ENCODE peak calls at places on chromosomes 5 and 9, in nine cellular contexts. S is HepG2, T is A549, A is stomach, G is body of pancreas, Y is GM12892, J is uterus, M is GM12891, H is H1. F is an unnamed sample.

GRCh38 chr9:24189986-24190385 is 355.7 kb downstream of the IZUMO3 start:
- DNase-seq in S (no peak), T (no peak), A (no peak), G (no peak), Y (no peak), J (no peak), M (no peak), H (no peak), F (no peak)

GRCh38 chr5:530001-530400 is 5.8 kb upstream of the SLC9A3 start:
- DNase-seq in S (no peak), T (no peak), A (no peak), G (no peak), Y (no peak), J (no peak), M (no peak), H (no peak), F (no peak)

GRCh38 chr9:3497406-3497805 is 28.4 kb downstream of the RFX3 start:
- DNase-seq in S (no peak), T (no peak), A (no peak), G (no peak), Y (no peak), J (no peak), M (no peak), H (no peak), F (no peak)

GRCh38 chr5:111548312-111548930 is 36.1 kb upstream of the STARD4 start:
- DNase-seq in S (no peak), T (no peak), A (no peak), G (no peak), Y (no peak), J (no peak), M (no peak), H (no peak), F (no peak)

GRCh38 chr5:119524461-119524860 is 72.2 kb downstream of the HSD17B4 start:
- DNase-seq in S (peak; percentile 80), T (no peak), A (no peak), G (no peak), Y (no peak), J (no peak), M (no peak), H (no peak), F (no peak)

GRCh38 chr5:1288439-1289335 is 6.2 kb downstream of the TERT start:
- DNase-seq in S (no peak), T (no peak), A (no peak), G (no peak), Y (no peak), J (no peak), M (no peak), H (no peak), F (no peak)

GRCh38 chr9:99140685-99141314 is 35.9 kb downstream of the TGFBR1 start:
- DNase-seq in S (peak; percentile 35), T (peak; percentile 57), A (no peak), G (peak; percentile 47), Y (no peak), J (peak; percentile 26), M (no peak), H (peak; percentile 21), F (no peak)

GRCh38 chr5:115818821-115819220 is 2.4 kb upstream of the CDO1 start:
- DNase-seq in S (no peak), T (no peak), A (no peak), G (no peak), Y (no peak), J (no peak), M (no peak), H (no peak), F (no peak)

GRCh38 chr5:152462021-152462721 is 57.1 kb upstream of the NMUR2 start:
- DNase-seq in S (no peak), T (peak; percentile 45), A (no peak), G (no peak), Y (no peak), J (no peak), M (peak; percentile 7), H (no peak), F (no peak)

GRCh38 chr5:162068412-162068811 is 839 bp downstream of the GABRG2 start:
- DNase-seq in S (peak; percentile 40), T (peak; percentile 14), A (no peak), G (peak; percentile 22), Y (no peak), J (no peak), M (peak; percentile 1), H (peak; percentile 76), F (no peak)

GRCh38 chr5:173673295-173674170 is 57.1 kb upstream of the BOD1 start:
- DNase-seq in S (no peak), T (no peak), A (peak; percentile 34), G (peak; percentile 47), Y (no peak), J (no peak), M (no peak), H (no peak), F (no peak)

GRCh38 chr9:92384373-92384772 is 20.0 kb downstream of the OGN start:
- DNase-seq in S (no peak), T (no peak), A (no peak), G (no peak), Y (no peak), J (no peak), M (no peak), H (no peak), F (no peak)

GRCh38 chr5:27947088-27947487 is 908.7 kb upstream of the CDH9 start:
- DNase-seq in S (no peak), T (no peak), A (no peak), G (no peak), Y (no peak), J (no peak), M (no peak), H (no peak), F (no peak)

GRCh38 chr5:37165761-37166160 is 83.4 kb downstream of the CPLANE1 start:
- DNase-seq in S (no peak), T (no peak), A (no peak), G (no peak), Y (no peak), J (no peak), M (no peak), H (no peak), F (no peak)

GRCh38 chr5:122790354-122791123 is 15.7 kb downstream of the SNX2 start:
- DNase-seq in S (no peak), T (no peak), A (no peak), G (no peak), Y (no peak), J (no peak), M (no peak), H (no peak), F (no peak)

GRCh38 chr5:141757402-141757801 is 75.4 kb upstream of the ARAP3 start:
- DNase-seq in S (no peak), T (peak; percentile 54), A (peak; percentile 47), G (peak; percentile 23), Y (no peak), J (no peak), M (no peak), H (peak; percentile 29), F (no peak)

GRCh38 chr9:126125177-126125576 is 201.5 kb upstream of the MVB12B start:
- DNase-seq in S (no peak), T (no peak), A (no peak), G (no peak), Y (no peak), J (no peak), M (no peak), H (no peak), F (no peak)

DNA sequence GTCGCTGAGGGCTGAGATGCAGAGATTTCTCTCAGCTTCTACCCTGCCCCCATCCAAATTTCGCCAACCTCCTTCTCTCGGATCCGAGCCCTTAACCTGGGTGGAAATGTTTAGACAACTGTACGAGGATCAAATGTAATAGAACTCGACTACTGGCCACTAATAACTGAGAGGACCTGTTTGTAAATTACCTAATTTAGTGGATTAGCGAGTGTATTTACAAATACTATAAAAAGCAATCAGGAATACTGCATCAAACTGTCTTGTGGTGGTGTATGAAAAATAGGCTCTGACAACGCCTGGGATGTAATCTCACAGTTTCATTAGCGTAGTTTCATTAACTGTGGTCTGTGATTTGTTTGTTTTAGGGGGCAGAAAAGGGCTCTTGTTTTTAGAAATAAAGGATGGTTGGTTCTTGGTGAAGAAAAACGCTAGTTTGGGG is 1.3 kb downstream of the SLC44A1 start:
- DNase-seq in S (no peak), T (no peak), A (no peak), G (no peak), Y (no peak), J (no peak), M (no peak), H (no peak), F (no peak)
- TF ChIP-seq POLR2A in S (no peak), T (no peak), A (no peak), G (no peak), Y (no peak), J (no peak), M (no peak), H (no peak), F (no peak)

GRCh38 chr5:34660444-34660843 is 4.3 kb downstream of the RAI14 start:
- DNase-seq in S (no peak), T (no peak), A (no peak), G (no peak), Y (no peak), J (no peak), M (no peak), H (no peak), F (no peak)
- TF ChIP-seq POLR2A in S (no peak), T (no peak), A (no peak), G (no peak), Y (no peak), J (no peak), M (no peak), H (no peak), F (no peak)

DNA sequence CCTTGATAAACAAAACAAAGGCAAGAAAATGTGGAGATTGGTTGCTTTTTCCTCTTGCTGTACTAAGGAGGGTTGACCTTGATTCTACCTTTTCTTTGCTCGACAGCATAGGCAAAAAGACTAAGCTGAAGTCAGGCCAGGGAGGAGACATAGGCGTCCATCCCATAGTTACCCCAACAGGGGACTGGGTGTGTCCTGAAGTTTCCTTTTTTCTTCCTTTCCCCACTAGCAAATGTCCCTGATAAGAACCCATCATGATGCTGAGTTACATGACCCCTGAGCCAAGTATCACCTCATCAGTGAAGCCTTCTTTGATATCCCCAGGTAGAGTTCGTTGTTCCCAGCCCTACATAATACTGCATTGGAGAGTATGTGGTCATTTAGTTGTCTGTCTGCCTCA is 9.9 kb upstream of the SHROOM1 start:
- DNase-seq in S (no peak), T (no peak), A (no peak), G (no peak), Y (no peak), J (no peak), M (no peak), H (no peak), F (no peak)
- TF ChIP-seq POLR2A in S (no peak), T (no peak), A (no peak), G (no peak), Y (no peak), J (no peak), M (no peak), H (no peak), F (no peak)

DNA sequence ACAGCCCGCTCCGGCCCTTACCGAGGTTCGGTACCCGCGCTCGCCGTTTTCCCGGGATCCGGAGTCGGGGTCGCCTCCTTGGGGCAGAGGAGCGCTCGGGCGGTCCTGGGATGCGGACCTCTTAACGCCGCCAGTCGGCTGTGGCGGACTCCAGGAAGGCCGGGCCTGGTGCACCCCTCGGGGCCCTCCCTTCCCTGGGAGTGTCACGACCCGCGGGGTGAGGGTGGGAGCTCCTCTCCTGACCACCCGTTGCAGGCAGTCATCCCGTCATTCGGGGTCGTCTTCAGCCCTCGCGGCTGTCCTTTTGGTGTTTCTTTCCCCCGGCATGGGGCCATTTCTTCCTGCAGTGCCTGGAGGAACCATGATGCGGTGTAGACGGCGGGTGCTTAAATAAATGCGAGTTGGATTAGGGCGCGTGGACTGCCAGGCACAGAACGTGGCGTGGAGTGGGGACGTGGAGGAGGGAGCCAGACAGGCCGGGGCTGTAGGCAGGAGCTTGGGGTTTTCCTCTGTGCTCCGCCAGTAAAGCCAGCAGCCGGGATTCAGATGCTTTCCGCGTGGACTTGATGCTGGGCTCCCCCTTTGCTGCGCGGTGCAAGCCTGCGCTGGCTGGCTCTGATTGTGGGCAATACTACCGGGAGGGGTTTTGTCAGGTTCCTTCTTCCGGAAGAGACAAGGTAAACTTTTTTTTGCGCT is 793 bp downstream of the KDM4C start:
- DNase-seq in S (peak; percentile 49), T (peak; percentile 61), A (peak; percentile 66), G (peak; percentile 66), Y (peak; percentile 36), J (peak; percentile 35), M (peak; percentile 32), H (no peak), F (peak; percentile 91)
- TF ChIP-seq POLR2A in S (no peak), T (no peak), A (peak; percentile 22), G (peak; percentile 26), Y (peak; percentile 51), J (no peak), M (peak; percentile 36), H (no peak), F (no peak)